ENCODE peak calls at places on chromosomes 5 and 9, in six cellular contexts. O, X, W, Y, V and R are unnamed samples.

GRCh38 chr5:56003179-56003578 is 8.4 kb upstream of the IL6ST start:
- DNase-seq in O (peak; percentile 67), X (no peak), W (no peak), Y (peak; percentile 56), V (no peak), R (no peak)

GRCh38 chr9:98288876-98289275 is 33.4 kb upstream of the TBC1D2 start:
- DNase-seq in O (no peak), X (peak; percentile 49), W (no peak), Y (no peak), V (no peak), R (no peak)

GRCh38 chr5:4873656-4874055 is 266.5 kb upstream of the ADAMTS16 start:
- DNase-seq in O (no peak), X (no peak), W (no peak), Y (no peak), V (no peak), R (no peak)

GRCh38 chr5:140800816-140801493 is at the start of gene PCDHA3:
- DNase-seq in O (no peak), X (no peak), W (no peak), Y (peak; percentile 18), V (no peak), R (peak; percentile 68)

GRCh38 chr9:113516840-113517577 is 53.5 kb downstream of the RGS3 start:
- DNase-seq in O (no peak), X (no peak), W (no peak), Y (peak; percentile 41), V (no peak), R (no peak)

GRCh38 chr5:50711280-50711679 is 44.8 kb downstream of the PARP8 start:
- DNase-seq in O (peak; percentile 57), X (no peak), W (peak; percentile 11), Y (no peak), V (no peak), R (peak; percentile 32)

GRCh38 chr9:92716557-92716956 is 46.6 kb upstream of the IPPK start:
- DNase-seq in O (no peak), X (peak; percentile 97), W (peak; percentile 72), Y (peak; percentile 14), V (no peak), R (peak; percentile 54)

GRCh38 chr5:66171349-66172344 is 27.5 kb downstream of the SREK1 start:
- DNase-seq in O (no peak), X (no peak), W (peak; percentile 22), Y (peak; percentile 59), V (no peak), R (peak; percentile 62)

GRCh38 chr5:160260881-160261815 is 31.8 kb downstream of the FABP6 start:
- DNase-seq in O (no peak), X (peak; percentile 68), W (no peak), Y (peak; percentile 97), V (no peak), R (no peak)

GRCh38 chr9:14769235-14769580 is 46.7 kb upstream of the CER1 start:
- DNase-seq in O (no peak), X (peak; percentile 77), W (no peak), Y (peak; percentile 18), V (no peak), R (peak; percentile 61)
- TF ChIP-seq CTCF in O (no peak), X (peak; percentile 84), W (peak; percentile 36), Y (peak; percentile 7), V (no peak), R (peak; percentile 27)

GRCh38 chr9:135991771-135992170 is 30.6 kb upstream of the UBAC1 start:
- DNase-seq in O (no peak), X (no peak), W (no peak), Y (no peak), V (no peak), R (no peak)

GRCh38 chr9:135993840-135994776 is 32.9 kb upstream of the UBAC1 start:
- DNase-seq in O (peak; percentile 96), X (no peak), W (no peak), Y (no peak), V (no peak), R (no peak)

GRCh38 chr9:135990468-135991429 is 29.6 kb upstream of the UBAC1 start:
- DNase-seq in O (no peak), X (peak; percentile 90), W (peak; percentile 60), Y (peak; percentile 55), V (no peak), R (peak; percentile 80)

GRCh38 chr9:135993409-135993742 is 32.2 kb upstream of the UBAC1 start:
- DNase-seq in O (no peak), X (no peak), W (no peak), Y (no peak), V (no peak), R (no peak)

GRCh38 chr9:135992486-135993408 is 31.6 kb upstream of the UBAC1 start:
- DNase-seq in O (peak; percentile 87), X (peak; percentile 89), W (peak; percentile 91), Y (peak; percentile 86), V (peak; percentile 49), R (peak; percentile 39)
- H3K4me1 ChIP-seq in O (peaks cover 5% of the 10 kb centered on the region), X (peaks cover 5% of the 10 kb centered on the region), W (peaks cover 33% of the 10 kb centered on the region), Y (peaks cover 9% of the 10 kb centered on the region), V (peaks cover 28% of the 10 kb centered on the region), R (peaks cover 40% of the 10 kb centered on the region)

DNA sequence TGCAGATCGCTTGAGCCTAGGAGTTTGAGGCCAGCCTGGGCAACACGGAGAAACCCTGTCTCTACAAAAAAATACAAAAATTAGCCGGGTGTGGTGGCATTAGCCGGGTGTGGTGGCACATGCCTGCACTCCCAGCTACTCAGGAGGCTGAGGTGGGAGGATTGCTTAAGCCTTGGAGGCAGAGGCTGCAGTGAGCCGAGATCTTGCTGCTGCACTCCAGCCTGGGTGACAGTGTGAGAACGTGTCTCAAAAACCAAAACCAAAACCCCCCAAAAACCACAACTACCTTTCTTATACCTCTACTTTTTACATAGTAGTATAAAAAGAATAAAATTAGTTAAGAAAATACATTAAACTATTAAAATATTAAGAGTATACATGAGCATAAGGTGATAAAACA is 121.2 kb downstream of the RAPGEF6 start:
- DNase-seq in O (no peak), X (no peak), W (no peak), Y (no peak), V (no peak), R (no peak)
- H3K27ac ChIP-seq in O (no peak overlapping the region), X (no peak overlapping the region), W (no peak overlapping the region), Y (no peak overlapping the region), V (no peak overlapping the region), R (no peak overlapping the region)

GRCh38 chr9:1726993-1727759 is 288.0 kb upstream of the SMARCA2 start:
- DNase-seq in O (no peak), X (peak; percentile 68), W (no peak), Y (no peak), V (no peak), R (peak; percentile 57)
- TF ChIP-seq CTCF in O (peak; percentile 24), X (peak; percentile 81), W (peak; percentile 13), Y (no peak), V (no peak), R (peak; percentile 54)

DNA sequence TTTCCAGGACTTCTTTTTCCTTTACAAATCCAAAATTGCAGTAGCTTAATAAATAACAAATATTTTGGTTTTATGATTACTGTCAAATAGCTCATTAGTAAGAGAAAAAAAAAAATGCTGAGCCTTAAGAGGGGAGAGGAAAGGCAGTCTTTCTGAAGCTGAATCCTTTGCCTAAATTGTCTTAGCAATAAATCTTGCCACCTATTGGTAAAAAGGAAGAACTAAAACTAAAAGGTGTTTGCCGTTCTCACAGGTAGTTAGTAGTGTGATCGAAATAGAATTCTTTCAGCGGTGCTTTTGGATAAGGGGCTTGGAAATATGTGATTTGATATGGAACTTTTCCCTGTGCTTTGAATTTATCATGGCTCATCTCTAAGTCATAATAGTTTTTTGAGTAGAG is 31.2 kb downstream of the PIK3R1 start:
- DNase-seq in O (no peak), X (no peak), W (no peak), Y (no peak), V (no peak), R (no peak)
- H3K4me1 ChIP-seq in O (no peaks in the 10 kb centered on the region), X (peaks cover 12% of the 10 kb centered on the region), W (peaks cover 76% of the 10 kb centered on the region), Y (peaks cover 24% of the 10 kb centered on the region), V (peaks cover 89% of the 10 kb centered on the region), R (peaks cover 70% of the 10 kb centered on the region)

GRCh38 chr5:170640731-170641588 is 137.1 kb downstream of the KCNIP1 start:
- DNase-seq in O (no peak), X (peak; percentile 22), W (no peak), Y (no peak), V (no peak), R (no peak)

GRCh38 chr5:170636836-170637477 is 133.1 kb downstream of the KCNIP1 start:
- DNase-seq in O (no peak), X (peak; percentile 33), W (no peak), Y (no peak), V (no peak), R (no peak)

GRCh38 chr5:170639221-170639925 is 135.6 kb downstream of the KCNIP1 start:
- DNase-seq in O (no peak), X (no peak), W (no peak), Y (no peak), V (no peak), R (no peak)

GRCh38 chr5:170638051-170638450 is 134.2 kb downstream of the KCNIP1 start:
- DNase-seq in O (no peak), X (peak; percentile 41), W (no peak), Y (no peak), V (no peak), R (no peak)

GRCh38 chr5:170638454-170639220 is 134.8 kb downstream of the KCNIP1 start:
- DNase-seq in O (peak; percentile 67), X (peak; percentile 97), W (peak; percentile 69), Y (peak; percentile 25), V (no peak), R (peak; percentile 77)
- H3K27ac ChIP-seq in O (no peak overlapping the region), X (no peak overlapping the region), W (no peak overlapping the region), Y (no peak overlapping the region), V (no peak overlapping the region), R (no peak overlapping the region)